ENCODE peak calls at places on chromosomes 7 and 10, in eight cellular contexts. One of them, this sample, is unnamed.

GRCh38 chr10:34581871-34582532 is 233.1 kb downstream of the PARD3 start:
- DNase-seq in A673: peak
- DNase-seq in fibroblast of lung: peak
- DNase-seq in upper lobe of right lung: no peak
- DNase-seq in fibroblast of pulmonary artery: peak
- DNase-seq in mammary epithelial cell: peak
- DNase-seq in BJ: no peak
- DNase-seq in tibial nerve: no peak
- DNase-seq in this sample: peak

GRCh38 chr10:102113261-102113955 is 6.8 kb downstream of the LDB1 start:
- DNase-seq in fibroblast of pulmonary artery: no peak
- DNase-seq in fibroblast of lung: no peak
- DNase-seq in mammary epithelial cell: peak
- DNase-seq in A673: no peak
- DNase-seq in upper lobe of right lung: no peak
- DNase-seq in BJ: no peak
- DNase-seq in tibial nerve: no peak
- DNase-seq in this sample: peak

GRCh38 chr10:126880926-126881325 is 24.3 kb upstream of the DOCK1 start:
- DNase-seq in BJ: no peak
- DNase-seq in fibroblast of pulmonary artery: no peak
- DNase-seq in A673: no peak
- DNase-seq in upper lobe of right lung: no peak
- DNase-seq in fibroblast of lung: no peak
- DNase-seq in tibial nerve: no peak
- DNase-seq in mammary epithelial cell: no peak
- DNase-seq in this sample: no peak

GRCh38 chr7:129122086-129122750 is 22.3 kb upstream of the TSPAN33 start:
- DNase-seq in tibial nerve: no peak
- DNase-seq in mammary epithelial cell: no peak
- DNase-seq in fibroblast of pulmonary artery: no peak
- DNase-seq in fibroblast of lung: peak
- DNase-seq in upper lobe of right lung: no peak
- DNase-seq in A673: no peak
- DNase-seq in BJ: no peak
- DNase-seq in this sample: no peak

GRCh38 chr7:28290496-28290895 is 109.9 kb upstream of the JAZF1 start:
- DNase-seq in fibroblast of lung: no peak
- DNase-seq in upper lobe of right lung: no peak
- DNase-seq in mammary epithelial cell: no peak
- DNase-seq in tibial nerve: no peak
- DNase-seq in BJ: no peak
- DNase-seq in A673: no peak
- DNase-seq in fibroblast of pulmonary artery: no peak
- DNase-seq in this sample: no peak

GRCh38 chr10:96370575-96371157 is 11.9 kb upstream of the OPALIN start:
- DNase-seq in upper lobe of right lung: no peak
- DNase-seq in fibroblast of pulmonary artery: peak
- DNase-seq in mammary epithelial cell: peak
- DNase-seq in A673: peak
- DNase-seq in tibial nerve: no peak
- DNase-seq in fibroblast of lung: peak
- DNase-seq in BJ: no peak
- DNase-seq in this sample: peak

GRCh38 chr7:28544453-28545142 is 132.3 kb downstream of the CREB5 start:
- DNase-seq in mammary epithelial cell: no peak
- DNase-seq in A673: no peak
- DNase-seq in BJ: no peak
- DNase-seq in upper lobe of right lung: no peak
- DNase-seq in fibroblast of lung: no peak
- DNase-seq in tibial nerve: no peak
- DNase-seq in fibroblast of pulmonary artery: no peak
- DNase-seq in this sample: no peak

GRCh38 chr7:98066934-98067507 is 39.6 kb upstream of the LMTK2 start:
- DNase-seq in A673: no peak
- DNase-seq in BJ: no peak
- DNase-seq in upper lobe of right lung: no peak
- DNase-seq in fibroblast of pulmonary artery: peak
- DNase-seq in mammary epithelial cell: no peak
- DNase-seq in fibroblast of lung: no peak
- DNase-seq in tibial nerve: no peak
- DNase-seq in this sample: no peak

GRCh38 chr10:17951868-17952371 is at the start of gene SLC39A12:
- DNase-seq in tibial nerve: no peak
- DNase-seq in mammary epithelial cell: peak
- DNase-seq in upper lobe of right lung: no peak
- DNase-seq in BJ: no peak
- DNase-seq in fibroblast of lung: peak
- DNase-seq in A673: no peak
- DNase-seq in fibroblast of pulmonary artery: peak
- DNase-seq in this sample: peak

GRCh38 chr7:295155-296154 is 5.5 kb downstream of the FOXL3 start:
- DNase-seq in tibial nerve: no peak
- DNase-seq in BJ: no peak
- DNase-seq in mammary epithelial cell: no peak
- DNase-seq in fibroblast of pulmonary artery: no peak
- DNase-seq in A673: no peak
- DNase-seq in upper lobe of right lung: peak
- DNase-seq in fibroblast of lung: no peak
- DNase-seq in this sample: no peak

GRCh38 chr7:14596421-14596820 is 306.1 kb downstream of the DGKB start:
- DNase-seq in fibroblast of lung: peak
- DNase-seq in BJ: no peak
- DNase-seq in fibroblast of pulmonary artery: peak
- DNase-seq in upper lobe of right lung: no peak
- DNase-seq in mammary epithelial cell: peak
- DNase-seq in A673: no peak
- DNase-seq in tibial nerve: no peak
- DNase-seq in this sample: peak

GRCh38 chr10:36114913-36115312 is 472.8 kb upstream of the FZD8 start:
- DNase-seq in BJ: no peak
- DNase-seq in upper lobe of right lung: no peak
- DNase-seq in mammary epithelial cell: no peak
- DNase-seq in A673: no peak
- DNase-seq in fibroblast of lung: peak
- DNase-seq in fibroblast of pulmonary artery: peak
- DNase-seq in tibial nerve: no peak
- DNase-seq in this sample: peak

GRCh38 chr7:25369794-25370193 is 141.5 kb upstream of the NPVF start:
- DNase-seq in A673: no peak
- DNase-seq in fibroblast of pulmonary artery: no peak
- DNase-seq in mammary epithelial cell: no peak
- DNase-seq in fibroblast of lung: no peak
- DNase-seq in upper lobe of right lung: no peak
- DNase-seq in tibial nerve: no peak
- DNase-seq in BJ: no peak
- DNase-seq in this sample: no peak

GRCh38 chr7:13742126-13742525 is 247.3 kb downstream of the ETV1 start:
- DNase-seq in fibroblast of pulmonary artery: peak
- DNase-seq in fibroblast of lung: peak
- DNase-seq in tibial nerve: no peak
- DNase-seq in mammary epithelial cell: peak
- DNase-seq in BJ: peak
- DNase-seq in upper lobe of right lung: no peak
- DNase-seq in A673: no peak
- DNase-seq in this sample: no peak

GRCh38 chr10:15106352-15107013 is 9.3 kb downstream of the RPP38 start:
- DNase-seq in A673: peak
- DNase-seq in fibroblast of pulmonary artery: peak
- DNase-seq in mammary epithelial cell: peak
- DNase-seq in upper lobe of right lung: peak
- DNase-seq in BJ: no peak
- DNase-seq in fibroblast of lung: peak
- DNase-seq in tibial nerve: peak
- DNase-seq in this sample: peak

GRCh38 chr10:11673346-11674330 is 62.2 kb upstream of the USP6NL start:
- DNase-seq in BJ: no peak
- DNase-seq in upper lobe of right lung: no peak
- DNase-seq in A673: peak
- DNase-seq in fibroblast of pulmonary artery: peak
- DNase-seq in mammary epithelial cell: no peak
- DNase-seq in tibial nerve: no peak
- DNase-seq in fibroblast of lung: no peak
- DNase-seq in this sample: no peak

GRCh38 chr7:2710901-2711551 is 23.0 kb downstream of the AMZ1 start:
- DNase-seq in A673: no peak
- DNase-seq in tibial nerve: no peak
- DNase-seq in mammary epithelial cell: no peak
- DNase-seq in fibroblast of pulmonary artery: no peak
- DNase-seq in fibroblast of lung: no peak
- DNase-seq in BJ: no peak
- DNase-seq in upper lobe of right lung: no peak
- DNase-seq in this sample: no peak

GRCh38 chr7:31825576-31825975 is 138.6 kb downstream of the PPP1R17 start:
- DNase-seq in mammary epithelial cell: no peak
- DNase-seq in tibial nerve: no peak
- DNase-seq in fibroblast of lung: no peak
- DNase-seq in fibroblast of pulmonary artery: no peak
- DNase-seq in A673: peak
- DNase-seq in BJ: no peak
- DNase-seq in upper lobe of right lung: no peak
- DNase-seq in this sample: no peak

GRCh38 chr10:84256510-84257342 is 11.9 kb downstream of the RGR start:
- DNase-seq in mammary epithelial cell: peak
- DNase-seq in upper lobe of right lung: peak
- DNase-seq in fibroblast of pulmonary artery: peak
- DNase-seq in A673: peak
- DNase-seq in BJ: no peak
- DNase-seq in fibroblast of lung: peak
- DNase-seq in tibial nerve: peak
- DNase-seq in this sample: peak

GRCh38 chr10:69093933-69094332 is 6.0 kb downstream of the SRGN start:
- DNase-seq in mammary epithelial cell: peak
- DNase-seq in BJ: no peak
- DNase-seq in A673: no peak
- DNase-seq in tibial nerve: no peak
- DNase-seq in fibroblast of pulmonary artery: peak
- DNase-seq in upper lobe of right lung: no peak
- DNase-seq in fibroblast of lung: peak
- DNase-seq in this sample: peak
- TF ChIP-seq CTCF in mammary epithelial cell: peak
- TF ChIP-seq CTCF in BJ: peak
- TF ChIP-seq CTCF in A673: no peak
- TF ChIP-seq CTCF in tibial nerve: no peak
- TF ChIP-seq CTCF in fibroblast of pulmonary artery: peak
- TF ChIP-seq CTCF in upper lobe of right lung: peak
- TF ChIP-seq CTCF in fibroblast of lung: peak
- TF ChIP-seq CTCF in this sample: peak

GRCh38 chr10:100828744-100829102 is 83.3 kb downstream of the PAX2 start:
- DNase-seq in fibroblast of pulmonary artery: no peak
- DNase-seq in upper lobe of right lung: no peak
- DNase-seq in fibroblast of lung: no peak
- DNase-seq in A673: peak
- DNase-seq in mammary epithelial cell: no peak
- DNase-seq in tibial nerve: no peak
- DNase-seq in BJ: no peak
- DNase-seq in this sample: no peak
- H3K4me3 ChIP-seq in fibroblast of pulmonary artery: no peak
- H3K4me3 ChIP-seq in upper lobe of right lung: peak
- H3K4me3 ChIP-seq in fibroblast of lung: peak
- H3K4me3 ChIP-seq in A673: peak
- H3K4me3 ChIP-seq in mammary epithelial cell: no peak
- H3K4me3 ChIP-seq in tibial nerve: peak
- H3K4me3 ChIP-seq in BJ: no peak
- H3K4me3 ChIP-seq in this sample: no peak

GRCh38 chr10:29064665-29065064 is 224.2 kb upstream of the LYZL1 start:
- DNase-seq in mammary epithelial cell: no peak
- DNase-seq in fibroblast of lung: peak
- DNase-seq in BJ: no peak
- DNase-seq in A673: no peak
- DNase-seq in upper lobe of right lung: no peak
- DNase-seq in fibroblast of pulmonary artery: peak
- DNase-seq in tibial nerve: no peak
- DNase-seq in this sample: no peak
- TF ChIP-seq CTCF in mammary epithelial cell: no peak
- TF ChIP-seq CTCF in fibroblast of lung: no peak
- TF ChIP-seq CTCF in BJ: no peak
- TF ChIP-seq CTCF in A673: no peak
- TF ChIP-seq CTCF in upper lobe of right lung: no peak
- TF ChIP-seq CTCF in fibroblast of pulmonary artery: no peak
- TF ChIP-seq CTCF in tibial nerve: no peak
- TF ChIP-seq CTCF in this sample: no peak

GRCh38 chr7:151063212-151063561 is 3.8 kb downstream of the SLC4A2 start:
- DNase-seq in fibroblast of lung: peak
- DNase-seq in upper lobe of right lung: no peak
- DNase-seq in tibial nerve: no peak
- DNase-seq in mammary epithelial cell: peak
- DNase-seq in A673: no peak
- DNase-seq in BJ: no peak
- DNase-seq in fibroblast of pulmonary artery: peak
- DNase-seq in this sample: peak

GRCh38 chr7:151062111-151062398 is 2.7 kb downstream of the SLC4A2 start:
- DNase-seq in mammary epithelial cell: no peak
- DNase-seq in A673: no peak
- DNase-seq in tibial nerve: no peak
- DNase-seq in fibroblast of lung: no peak
- DNase-seq in upper lobe of right lung: no peak
- DNase-seq in fibroblast of pulmonary artery: no peak
- DNase-seq in BJ: no peak
- DNase-seq in this sample: no peak

GRCh38 chr7:151064454-151064853 is 5.1 kb downstream of the SLC4A2 start:
- DNase-seq in fibroblast of pulmonary artery: no peak
- DNase-seq in tibial nerve: no peak
- DNase-seq in mammary epithelial cell: no peak
- DNase-seq in A673: no peak
- DNase-seq in BJ: no peak
- DNase-seq in fibroblast of lung: no peak
- DNase-seq in upper lobe of right lung: no peak
- DNase-seq in this sample: no peak

GRCh38 chr7:151061241-151062110 is 2.1 kb downstream of the SLC4A2 start:
- DNase-seq in fibroblast of pulmonary artery: no peak
- DNase-seq in BJ: no peak
- DNase-seq in mammary epithelial cell: no peak
- DNase-seq in upper lobe of right lung: peak
- DNase-seq in fibroblast of lung: no peak
- DNase-seq in A673: no peak
- DNase-seq in tibial nerve: no peak
- DNase-seq in this sample: no peak

GRCh38 chr7:151062399-151063211 is 3.2 kb downstream of the SLC4A2 start:
- DNase-seq in BJ: no peak
- DNase-seq in mammary epithelial cell: peak
- DNase-seq in upper lobe of right lung: peak
- DNase-seq in tibial nerve: no peak
- DNase-seq in A673: no peak
- DNase-seq in fibroblast of pulmonary artery: peak
- DNase-seq in fibroblast of lung: peak
- DNase-seq in this sample: peak
- H3K4me3 ChIP-seq in BJ: peak
- H3K4me3 ChIP-seq in mammary epithelial cell: peak
- H3K4me3 ChIP-seq in upper lobe of right lung: peak
- H3K4me3 ChIP-seq in tibial nerve: peak
- H3K4me3 ChIP-seq in A673: no peak
- H3K4me3 ChIP-seq in fibroblast of pulmonary artery: peak
- H3K4me3 ChIP-seq in fibroblast of lung: peak
- H3K4me3 ChIP-seq in this sample: peak

This sample was measured in epithelial cell of esophagus.